ENCODE peak calls at places on chromosomes 12 and 14, in five cellular contexts. One of them, this sample, is unnamed.

GRCh38 chr12:105235747-105236476 is at the start of gene APPL2:
- DNase-seq in fibroblast of lung: peak; percentile 89
- DNase-seq in lower lobe of right lung: peak; percentile 95
- DNase-seq in Panc1: no peak
- DNase-seq in brain microvascular endothelial cell: peak; percentile 75
- DNase-seq in this sample: no peak

GRCh38 chr12:16562413-16562812 is 43.5 kb downstream of the LMO3 start:
- DNase-seq in lower lobe of right lung: no peak
- DNase-seq in fibroblast of lung: no peak
- DNase-seq in brain microvascular endothelial cell: no peak
- DNase-seq in Panc1: no peak
- DNase-seq in this sample: no peak

GRCh38 chr14:90533591-90534021 is 136.8 kb downstream of the CALM1 start:
- DNase-seq in lower lobe of right lung: peak; percentile 60
- DNase-seq in Panc1: no peak
- DNase-seq in fibroblast of lung: no peak
- DNase-seq in brain microvascular endothelial cell: no peak
- DNase-seq in this sample: no peak

GRCh38 chr12:119744900-119745606 is 77.1 kb downstream of the PRKAB1 start:
- DNase-seq in brain microvascular endothelial cell: no peak
- DNase-seq in lower lobe of right lung: no peak
- DNase-seq in Panc1: no peak
- DNase-seq in fibroblast of lung: no peak
- DNase-seq in this sample: no peak

GRCh38 chr14:85565862-85566296 is 35.9 kb downstream of the FLRT2 start:
- DNase-seq in brain microvascular endothelial cell: no peak
- DNase-seq in Panc1: no peak
- DNase-seq in lower lobe of right lung: no peak
- DNase-seq in fibroblast of lung: peak; percentile 49
- DNase-seq in this sample: no peak

GRCh38 chr12:6288235-6288634 is 22.2 kb upstream of the PLEKHG6 start:
- DNase-seq in lower lobe of right lung: no peak
- DNase-seq in fibroblast of lung: peak; percentile 86
- DNase-seq in brain microvascular endothelial cell: peak; percentile 68
- DNase-seq in Panc1: no peak
- DNase-seq in this sample: no peak

GRCh38 chr12:104219908-104220404 is 4.4 kb downstream of the TXNRD1 start:
- DNase-seq in brain microvascular endothelial cell: peak; percentile 82
- DNase-seq in Panc1: peak; percentile 91
- DNase-seq in fibroblast of lung: peak; percentile 81
- DNase-seq in lower lobe of right lung: no peak
- DNase-seq in this sample: peak; percentile 53

GRCh38 chr12:14774074-14774943 is 29.0 kb downstream of the WBP11 start:
- DNase-seq in Panc1: peak; percentile 91
- DNase-seq in fibroblast of lung: peak; percentile 97
- DNase-seq in lower lobe of right lung: peak; percentile 96
- DNase-seq in brain microvascular endothelial cell: peak; percentile 96
- DNase-seq in this sample: peak; percentile 78

GRCh38 chr12:83818888-83819287 is 1093.7 kb downstream of the SLC6A15 start:
- DNase-seq in fibroblast of lung: peak; percentile 56
- DNase-seq in brain microvascular endothelial cell: peak; percentile 70
- DNase-seq in lower lobe of right lung: no peak
- DNase-seq in Panc1: no peak
- DNase-seq in this sample: peak; percentile 10

GRCh38 chr14:85444685-85445084 is 85.3 kb upstream of the FLRT2 start:
- DNase-seq in fibroblast of lung: peak; percentile 14
- DNase-seq in Panc1: no peak
- DNase-seq in lower lobe of right lung: no peak
- DNase-seq in brain microvascular endothelial cell: peak; percentile 41
- DNase-seq in this sample: no peak

GRCh38 chr12:132284071-132284492 is 45.3 kb downstream of the GALNT9 start:
- DNase-seq in brain microvascular endothelial cell: peak; percentile 39
- DNase-seq in lower lobe of right lung: peak; percentile 27
- DNase-seq in Panc1: no peak
- DNase-seq in fibroblast of lung: peak; percentile 21
- DNase-seq in this sample: no peak

GRCh38 chr14:63922696-63923421 is 70.1 kb downstream of the SYNE2 start:
- DNase-seq in lower lobe of right lung: peak; percentile 49
- DNase-seq in Panc1: no peak
- DNase-seq in brain microvascular endothelial cell: peak; percentile 57
- DNase-seq in fibroblast of lung: no peak
- DNase-seq in this sample: no peak

GRCh38 chr12:124910561-124911478 is 3.6 kb downstream of the UBC start:
- DNase-seq in brain microvascular endothelial cell: no peak
- DNase-seq in Panc1: no peak
- DNase-seq in fibroblast of lung: peak; percentile 33
- DNase-seq in lower lobe of right lung: no peak
- DNase-seq in this sample: no peak

GRCh38 chr12:104578453-104578852 is 121.7 kb downstream of the CHST11 start:
- DNase-seq in brain microvascular endothelial cell: peak; percentile 96
- DNase-seq in fibroblast of lung: peak; percentile 48
- DNase-seq in lower lobe of right lung: no peak
- DNase-seq in Panc1: no peak
- DNase-seq in this sample: peak; percentile 28

GRCh38 chr14:38420045-38420444 is 164.2 kb upstream of the CLEC14A start:
- DNase-seq in lower lobe of right lung: no peak
- DNase-seq in fibroblast of lung: peak; percentile 39
- DNase-seq in brain microvascular endothelial cell: no peak
- DNase-seq in Panc1: no peak
- DNase-seq in this sample: no peak

GRCh38 chr14:75249958-75250336 is 28.7 kb upstream of the FOS start:
- DNase-seq in lower lobe of right lung: no peak
- DNase-seq in brain microvascular endothelial cell: no peak
- DNase-seq in fibroblast of lung: peak; percentile 12
- DNase-seq in Panc1: no peak
- DNase-seq in this sample: no peak

GRCh38 chr12:131829351-131829794 is 1.2 kb downstream of the MMP17 start:
- DNase-seq in brain microvascular endothelial cell: no peak
- DNase-seq in fibroblast of lung: peak; percentile 22
- DNase-seq in lower lobe of right lung: no peak
- DNase-seq in Panc1: no peak
- DNase-seq in this sample: no peak

GRCh38 chr12:24066865-24067264 is 117.4 kb upstream of the SOX5 start:
- DNase-seq in Panc1: no peak
- DNase-seq in fibroblast of lung: peak; percentile 91
- DNase-seq in brain microvascular endothelial cell: peak; percentile 77
- DNase-seq in lower lobe of right lung: no peak
- DNase-seq in this sample: peak; percentile 6

GRCh38 chr12:52191841-52192791 is at the start of gene KRT80:
- DNase-seq in brain microvascular endothelial cell: peak; percentile 96
- DNase-seq in fibroblast of lung: peak; percentile 98
- DNase-seq in lower lobe of right lung: peak; percentile 87
- DNase-seq in Panc1: peak; percentile 96
- DNase-seq in this sample: peak; percentile 92

GRCh38 chr12:108599541-108599940 is 1.7 kb upstream of the TMEM119 start:
- DNase-seq in fibroblast of lung: no peak
- DNase-seq in brain microvascular endothelial cell: no peak
- DNase-seq in lower lobe of right lung: no peak
- DNase-seq in Panc1: no peak
- DNase-seq in this sample: no peak

GRCh38 chr12:108598553-108599250 is 818 bp upstream of the TMEM119 start:
- DNase-seq in Panc1: no peak
- DNase-seq in lower lobe of right lung: no peak
- DNase-seq in brain microvascular endothelial cell: no peak
- DNase-seq in fibroblast of lung: no peak
- DNase-seq in this sample: no peak

GRCh38 chr12:108600702-108601007 is 2.8 kb upstream of the TMEM119 start:
- DNase-seq in fibroblast of lung: no peak
- DNase-seq in lower lobe of right lung: no peak
- DNase-seq in brain microvascular endothelial cell: no peak
- DNase-seq in Panc1: no peak
- DNase-seq in this sample: no peak

GRCh38 chr12:108602209-108602705 is 4.4 kb upstream of the TMEM119 start:
- DNase-seq in brain microvascular endothelial cell: no peak
- DNase-seq in Panc1: no peak
- DNase-seq in lower lobe of right lung: no peak
- DNase-seq in fibroblast of lung: no peak
- DNase-seq in this sample: no peak

DNA sequence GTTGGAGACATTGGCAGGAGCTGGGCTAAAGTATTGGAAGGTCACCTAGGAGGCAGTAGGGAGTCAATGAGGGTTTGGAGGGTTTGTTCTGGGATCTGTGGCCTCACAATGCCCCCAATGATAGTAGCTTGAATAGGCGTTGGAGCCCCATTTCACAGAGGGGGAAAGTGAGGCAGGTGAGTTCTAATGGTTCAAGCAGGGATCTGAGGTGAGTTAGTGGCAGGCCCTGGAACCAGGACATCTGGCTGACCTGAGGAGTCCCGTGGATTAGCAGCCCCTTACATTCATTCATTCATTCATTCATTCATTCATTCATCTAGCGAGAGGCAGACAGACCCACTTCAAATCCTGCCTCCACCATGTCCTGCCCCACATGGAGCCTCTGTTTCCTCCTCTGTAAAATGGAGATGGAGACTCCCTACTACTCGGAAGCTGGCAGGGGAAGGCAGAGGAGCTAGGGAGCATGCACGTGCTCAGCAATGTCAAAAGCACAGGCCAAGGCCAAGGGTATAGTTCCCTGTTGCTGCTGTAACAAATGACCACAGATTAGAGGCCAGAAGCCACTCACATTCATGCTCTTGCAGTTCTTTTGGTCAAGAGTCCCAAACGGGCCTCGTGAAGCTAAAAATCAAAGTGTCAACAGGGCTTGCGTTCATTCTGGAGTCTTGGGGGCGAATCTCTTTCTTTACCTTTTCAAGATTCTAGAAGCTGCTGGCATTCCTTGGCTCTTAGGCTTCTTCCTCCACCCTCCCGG is 2.2 kb upstream of the TMEM119 start:
- DNase-seq in Panc1: no peak
- DNase-seq in brain microvascular endothelial cell: no peak
- DNase-seq in lower lobe of right lung: no peak
- DNase-seq in fibroblast of lung: no peak
- DNase-seq in this sample: no peak
- TF ChIP-seq CTCF in Panc1: no peak
- TF ChIP-seq CTCF in brain microvascular endothelial cell: peak; percentile 10
- TF ChIP-seq CTCF in lower lobe of right lung: no peak
- TF ChIP-seq CTCF in fibroblast of lung: no peak
- TF ChIP-seq CTCF in this sample: no peak

DNA sequence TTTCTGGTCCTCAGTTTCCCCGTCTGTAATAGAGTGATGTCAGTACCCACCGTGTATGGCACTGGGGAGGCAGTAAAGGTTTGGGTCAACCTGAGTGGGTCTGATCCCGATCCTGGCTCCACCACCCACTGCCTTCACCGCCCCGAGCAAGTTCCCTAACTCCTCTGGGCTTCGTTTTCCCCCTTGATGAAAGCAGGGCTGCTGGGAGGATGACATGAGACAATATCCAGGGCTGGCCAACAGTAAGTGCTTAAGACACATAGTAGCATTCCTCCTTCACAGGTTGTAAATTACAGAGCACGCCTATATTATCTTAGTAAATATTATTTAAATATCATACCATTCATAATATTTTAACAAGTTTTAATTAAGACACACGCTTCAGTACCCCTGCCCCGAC is 590 bp downstream of the PLEK2 start:
- DNase-seq in fibroblast of lung: no peak
- DNase-seq in lower lobe of right lung: no peak
- DNase-seq in brain microvascular endothelial cell: no peak
- DNase-seq in Panc1: no peak
- DNase-seq in this sample: no peak
- H3K4me3 ChIP-seq in fibroblast of lung: peak overlapping the region; percentile 18
- H3K4me3 ChIP-seq in lower lobe of right lung: peak overlapping the region; percentile 58
- H3K4me3 ChIP-seq in brain microvascular endothelial cell: peak overlapping the region; percentile 61
- H3K4me3 ChIP-seq in Panc1: peak overlapping the region; percentile 48
- H3K4me3 ChIP-seq in this sample: peak overlapping the region; percentile 44

GRCh38 chr12:106276032-106276728 is 26.4 kb upstream of the TCP11L2 start:
- DNase-seq in lower lobe of right lung: no peak
- DNase-seq in fibroblast of lung: no peak
- DNase-seq in Panc1: no peak
- DNase-seq in brain microvascular endothelial cell: no peak
- DNase-seq in this sample: no peak
- H3K27me3 ChIP-seq in lower lobe of right lung: no peaks in the 10 kb centered on the region
- H3K27me3 ChIP-seq in fibroblast of lung: peaks cover 10% of the 10 kb centered on the region
- H3K27me3 ChIP-seq in Panc1: no peaks in the 10 kb centered on the region
- H3K27me3 ChIP-seq in brain microvascular endothelial cell: no peaks in the 10 kb centered on the region
- H3K27me3 ChIP-seq in this sample: no peaks in the 10 kb centered on the region

DNA sequence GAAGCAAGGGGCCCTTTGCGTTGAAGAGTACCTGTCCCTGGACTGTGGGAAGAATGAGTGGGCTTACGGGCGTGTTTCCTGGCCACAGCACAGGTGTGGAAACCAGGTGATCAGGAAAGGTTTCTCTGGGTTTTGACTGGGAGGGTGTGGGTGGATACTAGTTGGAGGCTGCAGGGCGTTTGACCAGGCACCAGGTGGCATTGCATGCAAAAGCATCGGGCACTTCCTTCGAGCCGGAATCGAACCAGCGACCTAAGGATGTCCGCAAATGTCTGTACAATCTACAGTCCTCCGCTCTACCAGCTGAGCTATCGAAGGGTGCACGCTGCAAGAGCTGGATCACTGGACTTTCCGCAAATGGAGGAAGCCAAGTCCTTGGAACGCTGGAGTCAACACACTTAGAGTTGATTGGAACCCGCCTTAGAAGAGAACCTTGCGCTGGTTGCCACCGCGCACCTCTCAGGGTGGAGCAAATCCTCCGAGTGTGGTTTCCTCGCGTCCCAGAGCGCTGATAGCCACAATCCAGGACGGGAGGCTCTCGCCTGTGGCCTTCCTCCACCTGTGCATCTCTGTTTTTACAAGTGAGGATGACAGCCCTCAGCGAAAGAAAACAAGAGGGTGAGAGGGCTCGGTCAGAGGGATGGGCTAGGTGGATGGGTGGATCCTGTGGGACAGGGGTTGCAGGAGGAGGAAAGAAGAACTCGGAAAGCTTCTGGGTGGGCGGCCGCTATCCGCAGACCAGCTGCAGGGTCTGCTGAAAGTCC is 21.2 kb upstream of the RNASE4 start:
- DNase-seq in brain microvascular endothelial cell: peak; percentile 88
- DNase-seq in fibroblast of lung: peak; percentile 61
- DNase-seq in Panc1: peak; percentile 97
- DNase-seq in lower lobe of right lung: peak; percentile 78
- DNase-seq in this sample: no peak
- TF ChIP-seq CTCF in brain microvascular endothelial cell: peak; percentile 70
- TF ChIP-seq CTCF in fibroblast of lung: peak; percentile 32
- TF ChIP-seq CTCF in Panc1: peak; percentile 54
- TF ChIP-seq CTCF in lower lobe of right lung: peak; percentile 56
- TF ChIP-seq CTCF in this sample: peak; percentile 39

DNA sequence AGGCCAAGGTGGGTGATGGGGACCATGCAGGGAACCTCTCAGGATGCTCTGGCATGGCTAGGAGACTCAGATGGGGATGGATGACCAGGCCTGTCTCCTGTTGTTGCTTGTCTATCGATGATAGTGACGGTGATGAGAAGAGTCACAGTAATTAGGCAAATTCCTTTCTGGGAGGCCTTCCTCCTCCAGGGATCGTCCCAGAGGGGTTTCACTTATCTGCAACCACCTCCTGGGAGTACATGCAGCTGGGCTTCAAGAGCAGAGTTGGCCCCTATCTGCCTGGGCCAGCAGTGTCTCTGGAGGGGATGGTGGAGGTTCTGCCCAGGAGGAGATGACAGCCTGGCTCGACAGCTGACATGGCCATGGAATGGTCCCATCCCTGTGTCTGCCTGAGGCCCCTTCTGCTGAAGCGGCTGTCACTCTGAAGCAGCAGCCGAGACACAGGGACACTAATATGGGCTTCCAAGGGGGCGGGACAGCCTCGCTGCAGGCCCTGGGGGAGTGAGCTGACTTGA is 27.5 kb upstream of the OAS1 start:
- DNase-seq in fibroblast of lung: no peak
- DNase-seq in Panc1: no peak
- DNase-seq in lower lobe of right lung: no peak
- DNase-seq in brain microvascular endothelial cell: no peak
- DNase-seq in this sample: no peak
- H3K4me3 ChIP-seq in fibroblast of lung: no peak overlapping the region
- H3K4me3 ChIP-seq in Panc1: no peak overlapping the region
- H3K4me3 ChIP-seq in lower lobe of right lung: no peak overlapping the region
- H3K4me3 ChIP-seq in brain microvascular endothelial cell: no peak overlapping the region
- H3K4me3 ChIP-seq in this sample: no peak overlapping the region

This sample was measured in BJ.